ENCODE peak calls at places on chromosomes 12 and 14, in ten cellular contexts. One of them, this sample, is unnamed.

GRCh38 chr12:130220361-130220760 is 58.1 kb downstream of the FZD10 start:
- DNase-seq in endothelial cell of umbilical vein: no peak
- DNase-seq in lower lobe of right lung: no peak
- DNase-seq in mammary epithelial cell: no peak
- DNase-seq in psoas muscle: no peak
- DNase-seq in A673: no peak
- DNase-seq in fibroblast of lung: no peak
- DNase-seq in cardiac muscle cell: no peak
- DNase-seq in SK-N-SH: no peak
- DNase-seq in mucosa of descending colon: no peak
- DNase-seq in this sample: no peak

GRCh38 chr12:89194683-89195082 is 157.6 kb downstream of the DUSP6 start:
- DNase-seq in endothelial cell of umbilical vein: no peak
- DNase-seq in lower lobe of right lung: no peak
- DNase-seq in mammary epithelial cell: no peak
- DNase-seq in psoas muscle: no peak
- DNase-seq in A673: no peak
- DNase-seq in fibroblast of lung: no peak
- DNase-seq in cardiac muscle cell: no peak
- DNase-seq in SK-N-SH: no peak
- DNase-seq in mucosa of descending colon: no peak
- DNase-seq in this sample: no peak

GRCh38 chr14:89549381-89550102 is 132.5 kb upstream of the FOXN3 start:
- DNase-seq in endothelial cell of umbilical vein: no peak
- DNase-seq in lower lobe of right lung: no peak
- DNase-seq in mammary epithelial cell: no peak
- DNase-seq in psoas muscle: no peak
- DNase-seq in A673: no peak
- DNase-seq in fibroblast of lung: peak; percentile 39
- DNase-seq in cardiac muscle cell: no peak
- DNase-seq in SK-N-SH: no peak
- DNase-seq in mucosa of descending colon: no peak
- DNase-seq in this sample: no peak

GRCh38 chr12:53978477-53979356 is 4.0 kb upstream of the HOTAIR start:
- DNase-seq in endothelial cell of umbilical vein: no peak
- DNase-seq in lower lobe of right lung: no peak
- DNase-seq in mammary epithelial cell: no peak
- DNase-seq in psoas muscle: peak; percentile 40
- DNase-seq in A673: peak; percentile 73
- DNase-seq in fibroblast of lung: no peak
- DNase-seq in cardiac muscle cell: no peak
- DNase-seq in SK-N-SH: no peak
- DNase-seq in mucosa of descending colon: no peak
- DNase-seq in this sample: no peak

GRCh38 chr12:7106082-7106481 is 2.9 kb downstream of the C1RL start:
- DNase-seq in endothelial cell of umbilical vein: no peak
- DNase-seq in lower lobe of right lung: no peak
- DNase-seq in mammary epithelial cell: no peak
- DNase-seq in psoas muscle: no peak
- DNase-seq in A673: no peak
- DNase-seq in fibroblast of lung: no peak
- DNase-seq in cardiac muscle cell: no peak
- DNase-seq in SK-N-SH: no peak
- DNase-seq in mucosa of descending colon: no peak
- DNase-seq in this sample: no peak

GRCh38 chr12:116382456-116382902 is 105.0 kb upstream of the MED13L start:
- DNase-seq in endothelial cell of umbilical vein: peak; percentile 65
- DNase-seq in lower lobe of right lung: no peak
- DNase-seq in mammary epithelial cell: no peak
- DNase-seq in psoas muscle: no peak
- DNase-seq in A673: no peak
- DNase-seq in fibroblast of lung: peak; percentile 75
- DNase-seq in cardiac muscle cell: no peak
- DNase-seq in SK-N-SH: no peak
- DNase-seq in mucosa of descending colon: no peak
- DNase-seq in this sample: peak; percentile 53

GRCh38 chr14:24309538-24310386 is at the start of gene LTB4R2:
- DNase-seq in endothelial cell of umbilical vein: no peak
- DNase-seq in lower lobe of right lung: peak; percentile 40
- DNase-seq in mammary epithelial cell: peak; percentile 80
- DNase-seq in psoas muscle: no peak
- DNase-seq in A673: no peak
- DNase-seq in fibroblast of lung: no peak
- DNase-seq in cardiac muscle cell: no peak
- DNase-seq in SK-N-SH: no peak
- DNase-seq in mucosa of descending colon: no peak
- DNase-seq in this sample: no peak

GRCh38 chr14:35506927-35507326 is 27.0 kb upstream of the INSM2 start:
- DNase-seq in endothelial cell of umbilical vein: peak; percentile 67
- DNase-seq in lower lobe of right lung: no peak
- DNase-seq in mammary epithelial cell: no peak
- DNase-seq in psoas muscle: no peak
- DNase-seq in A673: no peak
- DNase-seq in fibroblast of lung: peak; percentile 54
- DNase-seq in cardiac muscle cell: no peak
- DNase-seq in SK-N-SH: no peak
- DNase-seq in mucosa of descending colon: no peak
- DNase-seq in this sample: peak; percentile 4

GRCh38 chr14:64364907-64365306 is 23.2 kb upstream of the MTHFD1 start:
- DNase-seq in endothelial cell of umbilical vein: no peak
- DNase-seq in lower lobe of right lung: no peak
- DNase-seq in mammary epithelial cell: peak; percentile 19
- DNase-seq in psoas muscle: no peak
- DNase-seq in A673: no peak
- DNase-seq in fibroblast of lung: peak; percentile 78
- DNase-seq in cardiac muscle cell: no peak
- DNase-seq in SK-N-SH: no peak
- DNase-seq in mucosa of descending colon: no peak
- DNase-seq in this sample: peak; percentile 58

GRCh38 chr14:95183532-95184412 is 26.4 kb upstream of the DICER1 start:
- DNase-seq in endothelial cell of umbilical vein: peak; percentile 90
- DNase-seq in lower lobe of right lung: no peak
- DNase-seq in mammary epithelial cell: no peak
- DNase-seq in psoas muscle: no peak
- DNase-seq in A673: no peak
- DNase-seq in fibroblast of lung: peak; percentile 14
- DNase-seq in cardiac muscle cell: no peak
- DNase-seq in SK-N-SH: no peak
- DNase-seq in mucosa of descending colon: no peak
- DNase-seq in this sample: no peak

GRCh38 chr12:49588761-49589516 is 16.5 kb downstream of the FAM186B start:
- DNase-seq in endothelial cell of umbilical vein: no peak
- DNase-seq in lower lobe of right lung: no peak
- DNase-seq in mammary epithelial cell: peak; percentile 23
- DNase-seq in psoas muscle: no peak
- DNase-seq in A673: peak; percentile 14
- DNase-seq in fibroblast of lung: no peak
- DNase-seq in cardiac muscle cell: no peak
- DNase-seq in SK-N-SH: no peak
- DNase-seq in mucosa of descending colon: no peak
- DNase-seq in this sample: no peak

GRCh38 chr14:90253826-90254225 is 2.5 kb upstream of the PSMC1 start:
- DNase-seq in endothelial cell of umbilical vein: no peak
- DNase-seq in lower lobe of right lung: no peak
- DNase-seq in mammary epithelial cell: no peak
- DNase-seq in psoas muscle: no peak
- DNase-seq in A673: no peak
- DNase-seq in fibroblast of lung: no peak
- DNase-seq in cardiac muscle cell: no peak
- DNase-seq in SK-N-SH: no peak
- DNase-seq in mucosa of descending colon: no peak
- DNase-seq in this sample: no peak

GRCh38 chr12:93195511-93195910 is 182.2 kb upstream of the NUDT4 start:
- DNase-seq in endothelial cell of umbilical vein: no peak
- DNase-seq in lower lobe of right lung: no peak
- DNase-seq in mammary epithelial cell: no peak
- DNase-seq in psoas muscle: no peak
- DNase-seq in A673: no peak
- DNase-seq in fibroblast of lung: no peak
- DNase-seq in cardiac muscle cell: no peak
- DNase-seq in SK-N-SH: no peak
- DNase-seq in mucosa of descending colon: no peak
- DNase-seq in this sample: no peak

GRCh38 chr12:57611810-57612710 is 825 bp downstream of the ARHGEF25 start:
- DNase-seq in endothelial cell of umbilical vein: no peak
- DNase-seq in lower lobe of right lung: no peak
- DNase-seq in mammary epithelial cell: no peak
- DNase-seq in psoas muscle: peak; percentile 52
- DNase-seq in A673: no peak
- DNase-seq in fibroblast of lung: no peak
- DNase-seq in cardiac muscle cell: no peak
- DNase-seq in SK-N-SH: peak; percentile 64
- DNase-seq in mucosa of descending colon: no peak
- DNase-seq in this sample: no peak

GRCh38 chr12:79690606-79691298 is at the start of gene PAWR:
- DNase-seq in endothelial cell of umbilical vein: peak; percentile 80
- DNase-seq in lower lobe of right lung: peak; percentile 80
- DNase-seq in mammary epithelial cell: peak; percentile 87
- DNase-seq in psoas muscle: peak; percentile 57
- DNase-seq in A673: peak; percentile 88
- DNase-seq in fibroblast of lung: peak; percentile 70
- DNase-seq in cardiac muscle cell: peak; percentile 94
- DNase-seq in SK-N-SH: peak; percentile 67
- DNase-seq in mucosa of descending colon: peak; percentile 90
- DNase-seq in this sample: peak; percentile 63

GRCh38 chr12:79692860-79693605 is 2.3 kb upstream of the PAWR start:
- DNase-seq in endothelial cell of umbilical vein: no peak
- DNase-seq in lower lobe of right lung: no peak
- DNase-seq in mammary epithelial cell: peak; percentile 62
- DNase-seq in psoas muscle: no peak
- DNase-seq in A673: peak; percentile 4
- DNase-seq in fibroblast of lung: peak; percentile 69
- DNase-seq in cardiac muscle cell: no peak
- DNase-seq in SK-N-SH: no peak
- DNase-seq in mucosa of descending colon: no peak
- DNase-seq in this sample: peak; percentile 57

GRCh38 chr12:79690156-79690605 is 583 bp downstream of the PAWR start:
- DNase-seq in endothelial cell of umbilical vein: no peak
- DNase-seq in lower lobe of right lung: peak; percentile 55
- DNase-seq in mammary epithelial cell: no peak
- DNase-seq in psoas muscle: peak; percentile 57
- DNase-seq in A673: peak; percentile 45
- DNase-seq in fibroblast of lung: no peak
- DNase-seq in cardiac muscle cell: peak; percentile 75
- DNase-seq in SK-N-SH: peak; percentile 49
- DNase-seq in mucosa of descending colon: peak; percentile 76
- DNase-seq in this sample: peak; percentile 13

GRCh38 chr12:79692249-79692619 is 1.5 kb upstream of the PAWR start:
- DNase-seq in endothelial cell of umbilical vein: no peak
- DNase-seq in lower lobe of right lung: no peak
- DNase-seq in mammary epithelial cell: no peak
- DNase-seq in psoas muscle: no peak
- DNase-seq in A673: no peak
- DNase-seq in fibroblast of lung: no peak
- DNase-seq in cardiac muscle cell: no peak
- DNase-seq in SK-N-SH: no peak
- DNase-seq in mucosa of descending colon: no peak
- DNase-seq in this sample: no peak

GRCh38 chr12:79691299-79692248 is 810 bp upstream of the PAWR start:
- DNase-seq in endothelial cell of umbilical vein: peak; percentile 83
- DNase-seq in lower lobe of right lung: no peak
- DNase-seq in mammary epithelial cell: peak; percentile 94
- DNase-seq in psoas muscle: no peak
- DNase-seq in A673: peak; percentile 68
- DNase-seq in fibroblast of lung: peak; percentile 96
- DNase-seq in cardiac muscle cell: peak; percentile 9
- DNase-seq in SK-N-SH: peak; percentile 15
- DNase-seq in mucosa of descending colon: no peak
- DNase-seq in this sample: peak; percentile 85
- H3K4me3 ChIP-seq in endothelial cell of umbilical vein: peak overlapping the region; percentile 96
- H3K4me3 ChIP-seq in lower lobe of right lung: peak overlapping the region; percentile 88
- H3K4me3 ChIP-seq in mammary epithelial cell: peak overlapping the region; percentile 50
- H3K4me3 ChIP-seq in psoas muscle: peak overlapping the region; percentile 73
- H3K4me3 ChIP-seq in A673: peak overlapping the region; percentile 90
- H3K4me3 ChIP-seq in fibroblast of lung: peak overlapping the region; percentile 3
- H3K4me3 ChIP-seq in cardiac muscle cell: peak overlapping the region; percentile 94
- H3K4me3 ChIP-seq in SK-N-SH: peak overlapping the region; percentile 71
- H3K4me3 ChIP-seq in mucosa of descending colon: peak overlapping the region; percentile 81
- H3K4me3 ChIP-seq in this sample: peak overlapping the region; percentile 93

GRCh38 chr12:62827042-62827441 is 107.9 kb downstream of the PPM1H start:
- DNase-seq in endothelial cell of umbilical vein: no peak
- DNase-seq in lower lobe of right lung: no peak
- DNase-seq in mammary epithelial cell: no peak
- DNase-seq in psoas muscle: no peak
- DNase-seq in A673: no peak
- DNase-seq in fibroblast of lung: no peak
- DNase-seq in cardiac muscle cell: no peak
- DNase-seq in SK-N-SH: no peak
- DNase-seq in mucosa of descending colon: no peak
- DNase-seq in this sample: no peak
- TF ChIP-seq CTCF in endothelial cell of umbilical vein: no peak
- TF ChIP-seq CTCF in lower lobe of right lung: no peak
- TF ChIP-seq CTCF in mammary epithelial cell: no peak
- TF ChIP-seq CTCF in psoas muscle: no peak
- TF ChIP-seq CTCF in A673: peak; percentile 11
- TF ChIP-seq CTCF in fibroblast of lung: no peak
- TF ChIP-seq CTCF in cardiac muscle cell: no peak
- TF ChIP-seq CTCF in SK-N-SH: peak; percentile 21
- TF ChIP-seq CTCF in mucosa of descending colon: no peak
- TF ChIP-seq CTCF in this sample: peak; percentile 9

GRCh38 chr12:87991483-87991882 is 37.7 kb downstream of the C12orf50 start:
- DNase-seq in endothelial cell of umbilical vein: no peak
- DNase-seq in lower lobe of right lung: no peak
- DNase-seq in mammary epithelial cell: no peak
- DNase-seq in psoas muscle: no peak
- DNase-seq in A673: no peak
- DNase-seq in fibroblast of lung: no peak
- DNase-seq in cardiac muscle cell: no peak
- DNase-seq in SK-N-SH: no peak
- DNase-seq in mucosa of descending colon: no peak
- DNase-seq in this sample: no peak
- H3K4me3 ChIP-seq in endothelial cell of umbilical vein: no peak overlapping the region
- H3K4me3 ChIP-seq in lower lobe of right lung: no peak overlapping the region
- H3K4me3 ChIP-seq in mammary epithelial cell: no peak overlapping the region
- H3K4me3 ChIP-seq in psoas muscle: no peak overlapping the region
- H3K4me3 ChIP-seq in A673: no peak overlapping the region
- H3K4me3 ChIP-seq in fibroblast of lung: no peak overlapping the region
- H3K4me3 ChIP-seq in cardiac muscle cell: no peak overlapping the region
- H3K4me3 ChIP-seq in SK-N-SH: no peak overlapping the region
- H3K4me3 ChIP-seq in mucosa of descending colon: no peak overlapping the region
- H3K4me3 ChIP-seq in this sample: no peak overlapping the region

DNA sequence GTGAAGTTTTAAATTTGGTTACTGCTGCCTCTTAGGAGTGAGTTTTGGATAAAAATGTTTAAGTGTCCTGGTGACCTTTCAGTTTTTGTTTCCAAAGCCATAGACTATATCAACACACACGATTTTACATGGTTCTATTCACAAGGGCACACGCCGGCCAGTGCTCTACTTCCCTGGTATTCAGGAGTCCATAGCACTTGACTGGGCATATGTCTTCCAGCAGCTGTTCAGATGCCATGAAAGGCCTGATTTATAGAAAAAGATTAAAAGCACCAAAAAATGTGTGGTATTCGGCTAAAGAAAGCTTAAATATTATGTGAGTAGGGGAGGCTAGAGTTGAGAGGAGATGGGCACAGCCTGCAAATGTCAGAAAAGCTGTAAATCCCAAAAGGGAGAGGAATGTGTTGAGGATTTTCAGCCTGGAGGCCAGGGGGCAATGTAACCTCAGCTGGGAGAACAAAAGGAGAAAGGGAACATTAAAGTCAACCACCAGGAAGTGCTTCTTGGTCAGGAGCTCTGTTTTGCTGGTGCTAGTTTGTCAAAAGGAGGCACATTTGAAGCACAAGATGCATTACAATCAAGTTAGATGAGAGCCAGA is 478.4 kb downstream of the RAD51B start:
- DNase-seq in endothelial cell of umbilical vein: peak; percentile 58
- DNase-seq in lower lobe of right lung: no peak
- DNase-seq in mammary epithelial cell: no peak
- DNase-seq in psoas muscle: no peak
- DNase-seq in A673: peak; percentile 31
- DNase-seq in fibroblast of lung: peak; percentile 35
- DNase-seq in cardiac muscle cell: no peak
- DNase-seq in SK-N-SH: no peak
- DNase-seq in mucosa of descending colon: no peak
- DNase-seq in this sample: peak; percentile 56
- TF ChIP-seq CTCF in endothelial cell of umbilical vein: peak; percentile 18
- TF ChIP-seq CTCF in lower lobe of right lung: peak; percentile 31
- TF ChIP-seq CTCF in mammary epithelial cell: peak; percentile 24
- TF ChIP-seq CTCF in psoas muscle: no peak
- TF ChIP-seq CTCF in A673: peak; percentile 40
- TF ChIP-seq CTCF in fibroblast of lung: peak; percentile 33
- TF ChIP-seq CTCF in cardiac muscle cell: peak; percentile 45
- TF ChIP-seq CTCF in SK-N-SH: peak; percentile 27
- TF ChIP-seq CTCF in mucosa of descending colon: no peak
- TF ChIP-seq CTCF in this sample: peak; percentile 37

This sample was measured in fibroblast of the aortic adventitia.